ENCODE peak calls at places on chromosome 3, in seven cellular contexts. One of them, this sample, is unnamed.

GRCh38 chr3:151901282-151901945 is 28.0 kb downstream of the SUCNR1 start:
- DNase-seq in neural progenitor cell: no peak
- DNase-seq in activated T-cell treated with anti-CD3 and anti-CD28 coated beads, Interleukin-2, amount 50 U/mL, for 1 hour: no peak
- DNase-seq in stimulated activated CD4-positive, alpha-beta T cell treated with anti-CD3 and anti-CD28 coated beads, Interleukin-2, amount 100 ng/mL, for 24 hours: no peak
- DNase-seq in Calu3: no peak
- DNase-seq in amniotic stem cell: no peak
- DNase-seq in choroid plexus epithelial cell: no peak
- DNase-seq in this sample: no peak

GRCh38 chr3:190070623-190071347 is 49.9 kb downstream of the P3H2 start:
- DNase-seq in choroid plexus epithelial cell: peak; percentile 39
- DNase-seq in stimulated activated CD4-positive, alpha-beta T cell treated with anti-CD3 and anti-CD28 coated beads, Interleukin-2, amount 100 ng/mL, for 24 hours: no peak
- DNase-seq in Calu3: no peak
- DNase-seq in amniotic stem cell: no peak
- DNase-seq in activated T-cell treated with anti-CD3 and anti-CD28 coated beads, Interleukin-2, amount 50 U/mL, for 1 hour: no peak
- DNase-seq in neural progenitor cell: no peak
- DNase-seq in this sample: no peak

GRCh38 chr3:113912551-113913246 is 35.1 kb upstream of the ZDHHC23 start:
- DNase-seq in neural progenitor cell: peak; percentile 73
- DNase-seq in choroid plexus epithelial cell: peak; percentile 86
- DNase-seq in amniotic stem cell: peak; percentile 29
- DNase-seq in stimulated activated CD4-positive, alpha-beta T cell treated with anti-CD3 and anti-CD28 coated beads, Interleukin-2, amount 100 ng/mL, for 24 hours: peak; percentile 5
- DNase-seq in Calu3: peak; percentile 39
- DNase-seq in activated T-cell treated with anti-CD3 and anti-CD28 coated beads, Interleukin-2, amount 50 U/mL, for 1 hour: no peak
- DNase-seq in this sample: peak; percentile 78

GRCh38 chr3:30513374-30514152 is 92.8 kb upstream of the TGFBR2 start:
- DNase-seq in neural progenitor cell: no peak
- DNase-seq in choroid plexus epithelial cell: no peak
- DNase-seq in activated T-cell treated with anti-CD3 and anti-CD28 coated beads, Interleukin-2, amount 50 U/mL, for 1 hour: no peak
- DNase-seq in Calu3: no peak
- DNase-seq in amniotic stem cell: no peak
- DNase-seq in stimulated activated CD4-positive, alpha-beta T cell treated with anti-CD3 and anti-CD28 coated beads, Interleukin-2, amount 100 ng/mL, for 24 hours: no peak
- DNase-seq in this sample: no peak

GRCh38 chr3:126355777-126356372 is 1.3 kb downstream of the KLF15 start:
- DNase-seq in activated T-cell treated with anti-CD3 and anti-CD28 coated beads, Interleukin-2, amount 50 U/mL, for 1 hour: no peak
- DNase-seq in Calu3: peak; percentile 93
- DNase-seq in neural progenitor cell: peak; percentile 91
- DNase-seq in stimulated activated CD4-positive, alpha-beta T cell treated with anti-CD3 and anti-CD28 coated beads, Interleukin-2, amount 100 ng/mL, for 24 hours: peak; percentile 16
- DNase-seq in amniotic stem cell: peak; percentile 8
- DNase-seq in choroid plexus epithelial cell: peak; percentile 86
- DNase-seq in this sample: no peak

GRCh38 chr3:46027736-46028397 is 584 bp upstream of the XCR1 start:
- DNase-seq in activated T-cell treated with anti-CD3 and anti-CD28 coated beads, Interleukin-2, amount 50 U/mL, for 1 hour: no peak
- DNase-seq in Calu3: no peak
- DNase-seq in stimulated activated CD4-positive, alpha-beta T cell treated with anti-CD3 and anti-CD28 coated beads, Interleukin-2, amount 100 ng/mL, for 24 hours: no peak
- DNase-seq in amniotic stem cell: no peak
- DNase-seq in choroid plexus epithelial cell: no peak
- DNase-seq in neural progenitor cell: no peak
- DNase-seq in this sample: no peak

GRCh38 chr3:23480324-23480704 is 277.2 kb downstream of the UBE2E2 start:
- DNase-seq in neural progenitor cell: no peak
- DNase-seq in Calu3: no peak
- DNase-seq in stimulated activated CD4-positive, alpha-beta T cell treated with anti-CD3 and anti-CD28 coated beads, Interleukin-2, amount 100 ng/mL, for 24 hours: no peak
- DNase-seq in choroid plexus epithelial cell: no peak
- DNase-seq in activated T-cell treated with anti-CD3 and anti-CD28 coated beads, Interleukin-2, amount 50 U/mL, for 1 hour: no peak
- DNase-seq in amniotic stem cell: no peak
- DNase-seq in this sample: no peak

GRCh38 chr3:98326494-98326893 is 27.2 kb upstream of the OR5K4 start:
- DNase-seq in activated T-cell treated with anti-CD3 and anti-CD28 coated beads, Interleukin-2, amount 50 U/mL, for 1 hour: no peak
- DNase-seq in neural progenitor cell: no peak
- DNase-seq in Calu3: no peak
- DNase-seq in stimulated activated CD4-positive, alpha-beta T cell treated with anti-CD3 and anti-CD28 coated beads, Interleukin-2, amount 100 ng/mL, for 24 hours: no peak
- DNase-seq in amniotic stem cell: no peak
- DNase-seq in choroid plexus epithelial cell: no peak
- DNase-seq in this sample: no peak

GRCh38 chr3:119930286-119930685 is 148.4 kb downstream of the NR1I2 start:
- DNase-seq in amniotic stem cell: no peak
- DNase-seq in neural progenitor cell: no peak
- DNase-seq in choroid plexus epithelial cell: no peak
- DNase-seq in activated T-cell treated with anti-CD3 and anti-CD28 coated beads, Interleukin-2, amount 50 U/mL, for 1 hour: no peak
- DNase-seq in Calu3: no peak
- DNase-seq in stimulated activated CD4-positive, alpha-beta T cell treated with anti-CD3 and anti-CD28 coated beads, Interleukin-2, amount 100 ng/mL, for 24 hours: no peak
- DNase-seq in this sample: no peak

GRCh38 chr3:42014949-42015533 is 53.1 kb upstream of the ULK4 start:
- DNase-seq in choroid plexus epithelial cell: no peak
- DNase-seq in activated T-cell treated with anti-CD3 and anti-CD28 coated beads, Interleukin-2, amount 50 U/mL, for 1 hour: peak; percentile 20
- DNase-seq in stimulated activated CD4-positive, alpha-beta T cell treated with anti-CD3 and anti-CD28 coated beads, Interleukin-2, amount 100 ng/mL, for 24 hours: peak; percentile 21
- DNase-seq in neural progenitor cell: peak; percentile 51
- DNase-seq in amniotic stem cell: no peak
- DNase-seq in Calu3: peak; percentile 16
- DNase-seq in this sample: no peak

GRCh38 chr3:143367171-143367570 is 247.6 kb downstream of the CHST2 start:
- DNase-seq in activated T-cell treated with anti-CD3 and anti-CD28 coated beads, Interleukin-2, amount 50 U/mL, for 1 hour: no peak
- DNase-seq in amniotic stem cell: no peak
- DNase-seq in Calu3: no peak
- DNase-seq in neural progenitor cell: no peak
- DNase-seq in stimulated activated CD4-positive, alpha-beta T cell treated with anti-CD3 and anti-CD28 coated beads, Interleukin-2, amount 100 ng/mL, for 24 hours: no peak
- DNase-seq in choroid plexus epithelial cell: peak; percentile 44
- DNase-seq in this sample: no peak

GRCh38 chr3:113552851-113553250 is 20.5 kb downstream of the SIDT1 start:
- DNase-seq in neural progenitor cell: no peak
- DNase-seq in choroid plexus epithelial cell: no peak
- DNase-seq in amniotic stem cell: no peak
- DNase-seq in Calu3: no peak
- DNase-seq in activated T-cell treated with anti-CD3 and anti-CD28 coated beads, Interleukin-2, amount 50 U/mL, for 1 hour: no peak
- DNase-seq in stimulated activated CD4-positive, alpha-beta T cell treated with anti-CD3 and anti-CD28 coated beads, Interleukin-2, amount 100 ng/mL, for 24 hours: no peak
- DNase-seq in this sample: no peak

GRCh38 chr3:37701729-37702128 is 160.0 kb upstream of the CTDSPL start:
- DNase-seq in Calu3: no peak
- DNase-seq in neural progenitor cell: no peak
- DNase-seq in amniotic stem cell: no peak
- DNase-seq in stimulated activated CD4-positive, alpha-beta T cell treated with anti-CD3 and anti-CD28 coated beads, Interleukin-2, amount 100 ng/mL, for 24 hours: no peak
- DNase-seq in choroid plexus epithelial cell: no peak
- DNase-seq in activated T-cell treated with anti-CD3 and anti-CD28 coated beads, Interleukin-2, amount 50 U/mL, for 1 hour: no peak
- DNase-seq in this sample: no peak

GRCh38 chr3:183584246-183584913 is 28.9 kb upstream of the KLHL6 start:
- DNase-seq in Calu3: no peak
- DNase-seq in neural progenitor cell: no peak
- DNase-seq in stimulated activated CD4-positive, alpha-beta T cell treated with anti-CD3 and anti-CD28 coated beads, Interleukin-2, amount 100 ng/mL, for 24 hours: no peak
- DNase-seq in activated T-cell treated with anti-CD3 and anti-CD28 coated beads, Interleukin-2, amount 50 U/mL, for 1 hour: no peak
- DNase-seq in amniotic stem cell: peak; percentile 9
- DNase-seq in choroid plexus epithelial cell: peak; percentile 62
- DNase-seq in this sample: no peak

GRCh38 chr3:142645236-142645793 is 49.1 kb downstream of the PLS1 start:
- DNase-seq in amniotic stem cell: peak; percentile 12
- DNase-seq in Calu3: peak; percentile 47
- DNase-seq in choroid plexus epithelial cell: peak; percentile 68
- DNase-seq in stimulated activated CD4-positive, alpha-beta T cell treated with anti-CD3 and anti-CD28 coated beads, Interleukin-2, amount 100 ng/mL, for 24 hours: no peak
- DNase-seq in activated T-cell treated with anti-CD3 and anti-CD28 coated beads, Interleukin-2, amount 50 U/mL, for 1 hour: no peak
- DNase-seq in neural progenitor cell: no peak
- DNase-seq in this sample: peak; percentile 53

GRCh38 chr3:15317164-15317477 is 15.3 kb downstream of the SH3BP5 start:
- DNase-seq in stimulated activated CD4-positive, alpha-beta T cell treated with anti-CD3 and anti-CD28 coated beads, Interleukin-2, amount 100 ng/mL, for 24 hours: no peak
- DNase-seq in Calu3: no peak
- DNase-seq in choroid plexus epithelial cell: no peak
- DNase-seq in activated T-cell treated with anti-CD3 and anti-CD28 coated beads, Interleukin-2, amount 50 U/mL, for 1 hour: no peak
- DNase-seq in neural progenitor cell: no peak
- DNase-seq in amniotic stem cell: no peak
- DNase-seq in this sample: no peak

GRCh38 chr3:3633761-3634160 is 165.5 kb upstream of the LRRN1 start:
- DNase-seq in amniotic stem cell: no peak
- DNase-seq in stimulated activated CD4-positive, alpha-beta T cell treated with anti-CD3 and anti-CD28 coated beads, Interleukin-2, amount 100 ng/mL, for 24 hours: no peak
- DNase-seq in choroid plexus epithelial cell: no peak
- DNase-seq in Calu3: no peak
- DNase-seq in activated T-cell treated with anti-CD3 and anti-CD28 coated beads, Interleukin-2, amount 50 U/mL, for 1 hour: no peak
- DNase-seq in neural progenitor cell: no peak
- DNase-seq in this sample: no peak

GRCh38 chr3:66816110-66816761 is 181.9 kb upstream of the KBTBD8 start:
- DNase-seq in neural progenitor cell: peak; percentile 83
- DNase-seq in amniotic stem cell: peak; percentile 39
- DNase-seq in activated T-cell treated with anti-CD3 and anti-CD28 coated beads, Interleukin-2, amount 50 U/mL, for 1 hour: no peak
- DNase-seq in choroid plexus epithelial cell: peak; percentile 86
- DNase-seq in stimulated activated CD4-positive, alpha-beta T cell treated with anti-CD3 and anti-CD28 coated beads, Interleukin-2, amount 100 ng/mL, for 24 hours: no peak
- DNase-seq in Calu3: no peak
- DNase-seq in this sample: peak; percentile 47

GRCh38 chr3:78857494-78858111 is 910.2 kb downstream of the ROBO1 start:
- DNase-seq in neural progenitor cell: no peak
- DNase-seq in Calu3: no peak
- DNase-seq in amniotic stem cell: no peak
- DNase-seq in activated T-cell treated with anti-CD3 and anti-CD28 coated beads, Interleukin-2, amount 50 U/mL, for 1 hour: no peak
- DNase-seq in choroid plexus epithelial cell: peak; percentile 61
- DNase-seq in stimulated activated CD4-positive, alpha-beta T cell treated with anti-CD3 and anti-CD28 coated beads, Interleukin-2, amount 100 ng/mL, for 24 hours: no peak
- DNase-seq in this sample: no peak

GRCh38 chr3:42025388-42026138 is 63.7 kb upstream of the ULK4 start:
- DNase-seq in Calu3: peak; percentile 72
- DNase-seq in activated T-cell treated with anti-CD3 and anti-CD28 coated beads, Interleukin-2, amount 50 U/mL, for 1 hour: no peak
- DNase-seq in amniotic stem cell: no peak
- DNase-seq in neural progenitor cell: peak; percentile 95
- DNase-seq in stimulated activated CD4-positive, alpha-beta T cell treated with anti-CD3 and anti-CD28 coated beads, Interleukin-2, amount 100 ng/mL, for 24 hours: peak; percentile 11
- DNase-seq in choroid plexus epithelial cell: peak; percentile 98
- DNase-seq in this sample: peak; percentile 54

GRCh38 chr3:187319699-187320302 is 28.3 kb upstream of the MASP1 start:
- DNase-seq in stimulated activated CD4-positive, alpha-beta T cell treated with anti-CD3 and anti-CD28 coated beads, Interleukin-2, amount 100 ng/mL, for 24 hours: peak; percentile 68
- DNase-seq in Calu3: peak; percentile 84
- DNase-seq in activated T-cell treated with anti-CD3 and anti-CD28 coated beads, Interleukin-2, amount 50 U/mL, for 1 hour: peak; percentile 29
- DNase-seq in choroid plexus epithelial cell: peak; percentile 90
- DNase-seq in amniotic stem cell: no peak
- DNase-seq in neural progenitor cell: peak; percentile 83
- DNase-seq in this sample: peak; percentile 58

GRCh38 chr3:74648102-74648501 is 33.6 kb upstream of the CNTN3 start:
- DNase-seq in activated T-cell treated with anti-CD3 and anti-CD28 coated beads, Interleukin-2, amount 50 U/mL, for 1 hour: no peak
- DNase-seq in Calu3: no peak
- DNase-seq in choroid plexus epithelial cell: no peak
- DNase-seq in neural progenitor cell: no peak
- DNase-seq in amniotic stem cell: no peak
- DNase-seq in stimulated activated CD4-positive, alpha-beta T cell treated with anti-CD3 and anti-CD28 coated beads, Interleukin-2, amount 100 ng/mL, for 24 hours: no peak
- DNase-seq in this sample: no peak

GRCh38 chr3:172317984-172318383 is 130.3 kb downstream of the GHSR start:
- DNase-seq in Calu3: peak; percentile 61
- DNase-seq in activated T-cell treated with anti-CD3 and anti-CD28 coated beads, Interleukin-2, amount 50 U/mL, for 1 hour: no peak
- DNase-seq in neural progenitor cell: no peak
- DNase-seq in stimulated activated CD4-positive, alpha-beta T cell treated with anti-CD3 and anti-CD28 coated beads, Interleukin-2, amount 100 ng/mL, for 24 hours: no peak
- DNase-seq in amniotic stem cell: peak; percentile 75
- DNase-seq in choroid plexus epithelial cell: peak; percentile 92
- DNase-seq in this sample: peak; percentile 13

GRCh38 chr3:47877288-47877687 is 74.3 kb downstream of the DHX30 start:
- DNase-seq in amniotic stem cell: no peak
- DNase-seq in Calu3: no peak
- DNase-seq in stimulated activated CD4-positive, alpha-beta T cell treated with anti-CD3 and anti-CD28 coated beads, Interleukin-2, amount 100 ng/mL, for 24 hours: no peak
- DNase-seq in choroid plexus epithelial cell: peak; percentile 24
- DNase-seq in activated T-cell treated with anti-CD3 and anti-CD28 coated beads, Interleukin-2, amount 50 U/mL, for 1 hour: no peak
- DNase-seq in neural progenitor cell: no peak
- DNase-seq in this sample: no peak

GRCh38 chr3:150639262-150639661 is 36.1 kb downstream of the SELENOT start:
- DNase-seq in choroid plexus epithelial cell: peak; percentile 13
- DNase-seq in neural progenitor cell: no peak
- DNase-seq in activated T-cell treated with anti-CD3 and anti-CD28 coated beads, Interleukin-2, amount 50 U/mL, for 1 hour: no peak
- DNase-seq in amniotic stem cell: no peak
- DNase-seq in Calu3: peak; percentile 9
- DNase-seq in stimulated activated CD4-positive, alpha-beta T cell treated with anti-CD3 and anti-CD28 coated beads, Interleukin-2, amount 100 ng/mL, for 24 hours: no peak
- DNase-seq in this sample: no peak

GRCh38 chr3:101963902-101964362 is 114.6 kb downstream of the NFKBIZ start:
- DNase-seq in choroid plexus epithelial cell: peak; percentile 74
- DNase-seq in stimulated activated CD4-positive, alpha-beta T cell treated with anti-CD3 and anti-CD28 coated beads, Interleukin-2, amount 100 ng/mL, for 24 hours: peak; percentile 35
- DNase-seq in amniotic stem cell: no peak
- DNase-seq in neural progenitor cell: no peak
- DNase-seq in activated T-cell treated with anti-CD3 and anti-CD28 coated beads, Interleukin-2, amount 50 U/mL, for 1 hour: no peak
- DNase-seq in Calu3: no peak
- DNase-seq in this sample: no peak

GRCh38 chr3:43710607-43711006 is 19.9 kb downstream of the ABHD5 start:
- DNase-seq in activated T-cell treated with anti-CD3 and anti-CD28 coated beads, Interleukin-2, amount 50 U/mL, for 1 hour: no peak
- DNase-seq in neural progenitor cell: no peak
- DNase-seq in Calu3: no peak
- DNase-seq in choroid plexus epithelial cell: no peak
- DNase-seq in amniotic stem cell: no peak
- DNase-seq in stimulated activated CD4-positive, alpha-beta T cell treated with anti-CD3 and anti-CD28 coated beads, Interleukin-2, amount 100 ng/mL, for 24 hours: no peak
- DNase-seq in this sample: no peak

GRCh38 chr3:87792532-87793321 is 266.1 kb downstream of the CGGBP1 start:
- DNase-seq in neural progenitor cell: peak; percentile 80
- DNase-seq in stimulated activated CD4-positive, alpha-beta T cell treated with anti-CD3 and anti-CD28 coated beads, Interleukin-2, amount 100 ng/mL, for 24 hours: peak; percentile 12
- DNase-seq in choroid plexus epithelial cell: peak; percentile 24
- DNase-seq in activated T-cell treated with anti-CD3 and anti-CD28 coated beads, Interleukin-2, amount 50 U/mL, for 1 hour: no peak
- DNase-seq in amniotic stem cell: no peak
- DNase-seq in Calu3: peak; percentile 52
- DNase-seq in this sample: peak; percentile 20

GRCh38 chr3:60992395-60992794 is 258.9 kb downstream of the FHIT start:
- DNase-seq in Calu3: no peak
- DNase-seq in choroid plexus epithelial cell: no peak
- DNase-seq in activated T-cell treated with anti-CD3 and anti-CD28 coated beads, Interleukin-2, amount 50 U/mL, for 1 hour: no peak
- DNase-seq in stimulated activated CD4-positive, alpha-beta T cell treated with anti-CD3 and anti-CD28 coated beads, Interleukin-2, amount 100 ng/mL, for 24 hours: no peak
- DNase-seq in neural progenitor cell: no peak
- DNase-seq in amniotic stem cell: no peak
- DNase-seq in this sample: no peak

GRCh38 chr3:16789344-16790100 is 95.2 kb upstream of the PLCL2 start:
- DNase-seq in Calu3: no peak
- DNase-seq in choroid plexus epithelial cell: no peak
- DNase-seq in activated T-cell treated with anti-CD3 and anti-CD28 coated beads, Interleukin-2, amount 50 U/mL, for 1 hour: no peak
- DNase-seq in stimulated activated CD4-positive, alpha-beta T cell treated with anti-CD3 and anti-CD28 coated beads, Interleukin-2, amount 100 ng/mL, for 24 hours: no peak
- DNase-seq in neural progenitor cell: peak; percentile 49
- DNase-seq in amniotic stem cell: no peak
- DNase-seq in this sample: no peak

GRCh38 chr3:177608443-177608842 is 411.2 kb upstream of the TBL1XR1 start:
- DNase-seq in neural progenitor cell: no peak
- DNase-seq in Calu3: no peak
- DNase-seq in stimulated activated CD4-positive, alpha-beta T cell treated with anti-CD3 and anti-CD28 coated beads, Interleukin-2, amount 100 ng/mL, for 24 hours: no peak
- DNase-seq in choroid plexus epithelial cell: no peak
- DNase-seq in activated T-cell treated with anti-CD3 and anti-CD28 coated beads, Interleukin-2, amount 50 U/mL, for 1 hour: no peak
- DNase-seq in amniotic stem cell: no peak
- DNase-seq in this sample: no peak

GRCh38 chr3:190533511-190534282 is 19.8 kb downstream of the IL1RAP start:
- DNase-seq in choroid plexus epithelial cell: peak; percentile 76
- DNase-seq in stimulated activated CD4-positive, alpha-beta T cell treated with anti-CD3 and anti-CD28 coated beads, Interleukin-2, amount 100 ng/mL, for 24 hours: no peak
- DNase-seq in neural progenitor cell: no peak
- DNase-seq in amniotic stem cell: no peak
- DNase-seq in Calu3: peak; percentile 75
- DNase-seq in activated T-cell treated with anti-CD3 and anti-CD28 coated beads, Interleukin-2, amount 50 U/mL, for 1 hour: no peak
- DNase-seq in this sample: peak; percentile 43

GRCh38 chr3:13574798-13575451 is 26.0 kb downstream of the FBLN2 start:
- DNase-seq in neural progenitor cell: peak; percentile 24
- DNase-seq in choroid plexus epithelial cell: peak; percentile 48
- DNase-seq in stimulated activated CD4-positive, alpha-beta T cell treated with anti-CD3 and anti-CD28 coated beads, Interleukin-2, amount 100 ng/mL, for 24 hours: peak; percentile 25
- DNase-seq in Calu3: no peak
- DNase-seq in amniotic stem cell: no peak
- DNase-seq in activated T-cell treated with anti-CD3 and anti-CD28 coated beads, Interleukin-2, amount 50 U/mL, for 1 hour: no peak
- DNase-seq in this sample: no peak

GRCh38 chr3:42275217-42275616 is 9.2 kb upstream of the CCK start:
- DNase-seq in activated T-cell treated with anti-CD3 and anti-CD28 coated beads, Interleukin-2, amount 50 U/mL, for 1 hour: no peak
- DNase-seq in amniotic stem cell: no peak
- DNase-seq in neural progenitor cell: no peak
- DNase-seq in stimulated activated CD4-positive, alpha-beta T cell treated with anti-CD3 and anti-CD28 coated beads, Interleukin-2, amount 100 ng/mL, for 24 hours: no peak
- DNase-seq in choroid plexus epithelial cell: no peak
- DNase-seq in Calu3: no peak
- DNase-seq in this sample: no peak

GRCh38 chr3:93861021-93861420 is 112.7 kb downstream of the PROS1 start:
- DNase-seq in Calu3: no peak
- DNase-seq in amniotic stem cell: no peak
- DNase-seq in neural progenitor cell: no peak
- DNase-seq in activated T-cell treated with anti-CD3 and anti-CD28 coated beads, Interleukin-2, amount 50 U/mL, for 1 hour: no peak
- DNase-seq in stimulated activated CD4-positive, alpha-beta T cell treated with anti-CD3 and anti-CD28 coated beads, Interleukin-2, amount 100 ng/mL, for 24 hours: no peak
- DNase-seq in choroid plexus epithelial cell: no peak
- DNase-seq in this sample: no peak

GRCh38 chr3:50242778-50243551 is 7.0 kb downstream of the GNAI2 start:
- DNase-seq in amniotic stem cell: no peak
- DNase-seq in stimulated activated CD4-positive, alpha-beta T cell treated with anti-CD3 and anti-CD28 coated beads, Interleukin-2, amount 100 ng/mL, for 24 hours: peak; percentile 52
- DNase-seq in Calu3: no peak
- DNase-seq in choroid plexus epithelial cell: peak; percentile 86
- DNase-seq in activated T-cell treated with anti-CD3 and anti-CD28 coated beads, Interleukin-2, amount 50 U/mL, for 1 hour: peak; percentile 34
- DNase-seq in neural progenitor cell: no peak
- DNase-seq in this sample: no peak

GRCh38 chr3:140180603-140181002 is 245.6 kb downstream of the CLSTN2 start:
- DNase-seq in amniotic stem cell: no peak
- DNase-seq in choroid plexus epithelial cell: no peak
- DNase-seq in activated T-cell treated with anti-CD3 and anti-CD28 coated beads, Interleukin-2, amount 50 U/mL, for 1 hour: no peak
- DNase-seq in neural progenitor cell: no peak
- DNase-seq in Calu3: no peak
- DNase-seq in stimulated activated CD4-positive, alpha-beta T cell treated with anti-CD3 and anti-CD28 coated beads, Interleukin-2, amount 100 ng/mL, for 24 hours: no peak
- DNase-seq in this sample: no peak

This sample was measured in A549.